ENCODE peak calls at places on chromosomes 7 and 10, in four cellular contexts. A is coronary artery, T is heart right ventricle, Y is spleen. Z is an unnamed sample.

GRCh38 chr7:98771519-98772241 is 98.1 kb downstream of the TMEM130 start:
- DNase-seq in A (no peak), T (peak; percentile 17), Y (no peak), Z (no peak)

GRCh38 chr10:60536529-60537114 is 146.9 kb upstream of the ANK3 start:
- DNase-seq in A (no peak), T (no peak), Y (no peak), Z (peak; percentile 81)

GRCh38 chr10:97682042-97682441 is 5.0 kb downstream of the AVPI1 start:
- DNase-seq in A (no peak), T (no peak), Y (no peak), Z (peak; percentile 55)

GRCh38 chr7:128427289-128427891 is 17.6 kb upstream of the IMPDH1 start:
- DNase-seq in A (no peak), T (no peak), Y (no peak), Z (peak; percentile 64)

GRCh38 chr10:3324572-3324971 is 152.0 kb upstream of the PITRM1 start:
- DNase-seq in A (no peak), T (no peak), Y (no peak), Z (no peak)

GRCh38 chr7:36966039-36966438 is 241.7 kb upstream of the AOAH start:
- DNase-seq in A (no peak), T (no peak), Y (no peak), Z (no peak)

GRCh38 chr10:102804382-102804781 is 32.8 kb downstream of the CYP17A1 start:
- DNase-seq in A (no peak), T (no peak), Y (no peak), Z (no peak)

GRCh38 chr7:43123457-43123856 is 11.0 kb downstream of the HECW1 start:
- DNase-seq in A (no peak), T (no peak), Y (no peak), Z (no peak)

GRCh38 chr7:114402866-114403635 is 11.6 kb upstream of the FOXP2 start:
- DNase-seq in A (no peak), T (no peak), Y (no peak), Z (no peak)

GRCh38 chr7:115230882-115231508 is 309.1 kb downstream of the MDFIC start:
- DNase-seq in A (no peak), T (no peak), Y (no peak), Z (peak; percentile 92)

GRCh38 chr10:31004611-31005193 is 27.0 kb downstream of the ZNF438 start:
- DNase-seq in A (no peak), T (no peak), Y (no peak), Z (peak; percentile 74)

GRCh38 chr10:68231916-68232315 is at the start of gene ATOH7:
- DNase-seq in A (no peak), T (no peak), Y (no peak), Z (no peak)

GRCh38 chr7:52475192-52475591 is 560.2 kb upstream of the POM121L12 start:
- DNase-seq in A (no peak), T (no peak), Y (no peak), Z (no peak)

GRCh38 chr10:3774018-3774813 is 10.8 kb downstream of the KLF6 start:
- DNase-seq in A (peak; percentile 73), T (no peak), Y (no peak), Z (peak; percentile 87)

GRCh38 chr10:92005978-92006377 is 82.4 kb downstream of the BTAF1 start:
- DNase-seq in A (no peak), T (no peak), Y (no peak), Z (no peak)

GRCh38 chr10:117226813-117227451 is 14.0 kb upstream of the SLC18A2 start:
- DNase-seq in A (no peak), T (no peak), Y (peak; percentile 79), Z (peak; percentile 60)

GRCh38 chr7:102075553-102076135 is 211.0 kb upstream of the SH2B2 start:
- DNase-seq in A (no peak), T (no peak), Y (no peak), Z (no peak)

GRCh38 chr7:155380986-155381851 is 76.7 kb upstream of the EN2 start:
- DNase-seq in A (no peak), T (no peak), Y (peak; percentile 64), Z (no peak)

GRCh38 chr10:86137561-86137960 is 229.0 kb downstream of the GRID1 start:
- DNase-seq in A (no peak), T (no peak), Y (peak; percentile 59), Z (no peak)

GRCh38 chr7:7207876-7208275 is 25.5 kb downstream of the C1GALT1 start:
- DNase-seq in A (no peak), T (no peak), Y (no peak), Z (peak; percentile 82)

GRCh38 chr10:126259883-126260282 is 128.4 kb downstream of the ADAM12 start:
- DNase-seq in A (no peak), T (no peak), Y (no peak), Z (no peak)

GRCh38 chr10:77236700-77237099 is 400.9 kb downstream of the KCNMA1 start:
- DNase-seq in A (no peak), T (no peak), Y (no peak), Z (peak; percentile 74)

GRCh38 chr10:7409732-7410168 is 1.1 kb downstream of the SFMBT2 start:
- DNase-seq in A (no peak), T (no peak), Y (no peak), Z (no peak)

GRCh38 chr10:97726636-97727178 is 10.2 kb upstream of the ZFYVE27 start:
- DNase-seq in A (no peak), T (no peak), Y (peak; percentile 34), Z (peak; percentile 89)

GRCh38 chr7:116218747-116219146 is 8.4 kb downstream of the TES start:
- DNase-seq in A (no peak), T (no peak), Y (no peak), Z (no peak)

GRCh38 chr7:96330193-96330592 is 8.3 kb upstream of the SLC25A13 start:
- DNase-seq in A (no peak), T (no peak), Y (no peak), Z (peak; percentile 90)

GRCh38 chr7:44098092-44099068 is 5.8 kb upstream of the AEBP1 start:
- DNase-seq in A (no peak), T (no peak), Y (no peak), Z (no peak)

GRCh38 chr10:115503546-115503945 is 410.4 kb downstream of the ATRNL1 start:
- DNase-seq in A (no peak), T (no peak), Y (no peak), Z (no peak)

GRCh38 chr10:35459449-35459847 is 123.1 kb downstream of the CCNY start:
- DNase-seq in A (no peak), T (no peak), Y (no peak), Z (no peak)

GRCh38 chr10:52066383-52066782 is 247.7 kb upstream of the DKK1 start:
- DNase-seq in A (no peak), T (no peak), Y (no peak), Z (no peak)

GRCh38 chr7:297611-298374 is 7.8 kb downstream of the FOXL3 start:
- DNase-seq in A (no peak), T (no peak), Y (peak; percentile 54), Z (no peak)

GRCh38 chr10:70272925-70273316 is 10.9 kb downstream of the NPFFR1 start:
- DNase-seq in A (no peak), T (no peak), Y (no peak), Z (peak; percentile 48)

GRCh38 chr7:15561840-15562239 is at the start of gene AGMO:
- DNase-seq in A (peak; percentile 76), T (peak; percentile 69), Y (no peak), Z (peak; percentile 50)

GRCh38 chr7:66099551-66100407 is 14.9 kb upstream of the CRCP start:
- DNase-seq in A (peak; percentile 85), T (peak; percentile 40), Y (peak; percentile 81), Z (peak; percentile 91)
- H3K4me3 ChIP-seq in A (peak overlapping the region; percentile 69), T (peak overlapping the region; percentile 44), Y (peak overlapping the region; percentile 38), Z (peak overlapping the region; percentile 43)

GRCh38 chr10:33113111-33113856 is 155.3 kb upstream of the ITGB1 start:
- DNase-seq in A (no peak), T (no peak), Y (no peak), Z (peak; percentile 60)
- H3K4me3 ChIP-seq in A (no peak overlapping the region), T (no peak overlapping the region), Y (no peak overlapping the region), Z (no peak overlapping the region)

DNA sequence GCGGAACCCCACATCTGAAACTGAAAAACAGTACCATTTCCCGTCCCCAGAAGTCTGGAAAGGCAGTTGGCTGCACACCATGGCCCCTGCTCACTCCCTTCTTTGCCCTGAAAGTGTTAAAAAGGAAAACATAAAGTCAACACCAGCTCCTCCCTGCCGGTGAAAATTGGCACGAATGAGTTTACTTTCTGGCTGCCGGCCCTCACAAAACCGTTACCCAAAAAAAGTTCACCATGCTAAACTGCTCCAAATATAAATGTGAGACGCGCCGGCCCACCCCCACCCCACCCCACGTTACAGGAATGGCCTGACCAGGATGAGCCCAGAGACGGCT is 1.2 kb downstream of the DIP2C start:
- DNase-seq in A (no peak), T (no peak), Y (no peak), Z (no peak)
- H3K4me3 ChIP-seq in A (peak overlapping the region; percentile 92), T (peak overlapping the region; percentile 90), Y (peak overlapping the region; percentile 64), Z (peak overlapping the region; percentile 47)

GRCh38 chr7:18756378-18757050 is 261.0 kb downstream of the HDAC9 start:
- DNase-seq in A (no peak), T (no peak), Y (no peak), Z (no peak)
- H3K4me3 ChIP-seq in A (no peak overlapping the region), T (no peak overlapping the region), Y (no peak overlapping the region), Z (no peak overlapping the region)

DNA sequence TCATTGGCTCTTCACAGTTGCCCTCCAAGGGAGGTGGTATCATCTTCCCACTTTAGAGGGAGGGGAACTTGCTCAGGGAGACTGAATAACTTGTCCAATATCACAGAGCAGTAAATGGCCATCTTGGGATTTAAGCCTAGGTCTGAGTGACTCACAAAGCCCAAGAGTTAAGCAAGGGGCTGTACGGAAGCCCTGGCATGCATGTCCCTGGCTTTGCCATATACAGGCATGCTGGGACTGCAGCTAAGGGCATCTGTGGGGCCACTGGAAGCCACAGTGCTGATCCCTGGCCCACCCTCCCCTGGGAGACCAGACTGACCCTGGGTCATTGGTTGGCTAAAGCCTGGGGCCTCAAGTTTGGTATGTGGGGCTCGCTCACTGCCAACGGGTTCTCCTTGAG is 3.1 kb downstream of the VSIR start:
- DNase-seq in A (no peak), T (no peak), Y (no peak), Z (peak; percentile 15)
- H3K4me3 ChIP-seq in A (peak overlapping the region; percentile 78), T (peak overlapping the region; percentile 95), Y (peak overlapping the region; percentile 77), Z (no peak overlapping the region)

DNA sequence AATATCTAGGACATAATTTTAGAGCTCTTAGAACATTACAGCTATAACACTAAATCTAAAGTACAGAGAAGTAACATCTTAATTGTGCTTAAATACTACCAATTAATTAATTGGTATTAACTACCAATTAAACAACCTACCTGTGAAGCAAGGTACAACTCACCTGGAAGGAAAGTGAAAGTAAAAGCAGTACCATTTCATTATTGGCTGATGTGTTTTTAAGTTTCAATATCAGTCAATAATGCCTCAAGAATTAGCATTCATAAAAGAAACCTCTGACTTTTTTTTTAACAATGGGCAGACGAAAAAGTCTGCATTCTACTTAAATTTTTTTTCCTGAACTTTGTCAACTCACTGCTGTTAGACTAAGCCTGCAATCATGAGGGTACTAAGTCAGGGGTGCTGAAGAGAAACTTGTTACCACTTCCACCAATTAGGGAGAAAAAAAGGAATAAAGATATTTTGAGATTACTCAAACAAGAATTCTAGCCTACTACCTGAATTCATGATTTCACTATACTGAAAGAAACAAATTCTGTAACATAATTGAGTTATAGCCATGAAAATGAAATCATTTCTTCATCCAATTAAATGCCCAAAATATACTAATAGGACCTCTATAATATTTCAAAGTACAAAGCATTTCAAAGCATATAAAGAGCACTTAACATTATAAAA is 19.9 kb downstream of the UPF2 start:
- DNase-seq in A (no peak), T (no peak), Y (no peak), Z (no peak)
- H3K4me3 ChIP-seq in A (no peak overlapping the region), T (no peak overlapping the region), Y (no peak overlapping the region), Z (no peak overlapping the region)

GRCh38 chr7:135853008-135853407 is 104.4 kb upstream of the FAM180A start:
- DNase-seq in A (no peak), T (no peak), Y (no peak), Z (no peak)
- H3K4me3 ChIP-seq in A (no peak overlapping the region), T (no peak overlapping the region), Y (no peak overlapping the region), Z (no peak overlapping the region)

Z was measured in epithelial cell of esophagus.